ENCODE peak calls at places on chromosomes 7 and 10, in five cellular contexts. H is astrocyte; G is stomach; T is right lobe of liver; Z is CD8-positive, alpha-beta memory T cell. K is an unnamed sample.

GRCh38 chr7:93877742-93878141 is 12.8 kb downstream of the TFPI2 start:
- DNase-seq in H (no peak), T (no peak), Z (no peak), G (no peak), K (no peak)

GRCh38 chr7:140010194-140010895 is 52.4 kb downstream of the PARP12 start:
- DNase-seq in H (no peak), Z (no peak), T (no peak), G (no peak), K (no peak)

GRCh38 chr10:22823109-22823508 is 104.7 kb upstream of the ARMC3 start:
- DNase-seq in H (peak; percentile 95), T (no peak), Z (no peak), G (no peak), K (no peak)

GRCh38 chr10:102812213-102812876 is 24.9 kb downstream of the CYP17A1 start:
- DNase-seq in T (no peak), Z (no peak), H (no peak), G (no peak), K (no peak)

GRCh38 chr10:104835422-104835821 is 194.3 kb downstream of the SORCS3 start:
- DNase-seq in H (no peak), G (no peak), Z (no peak), T (no peak), K (no peak)

GRCh38 chr7:87702326-87702725 is 74.1 kb downstream of the RUNDC3B start:
- DNase-seq in G (no peak), T (no peak), H (peak; percentile 47), Z (no peak), K (no peak)

GRCh38 chr10:102550636-102551210 is 47.0 kb downstream of the SUFU start:
- DNase-seq in T (no peak), H (no peak), G (no peak), Z (no peak), K (no peak)

GRCh38 chr7:103343758-103344452 is 662 bp downstream of the DNAJC2 start:
- DNase-seq in Z (no peak), T (no peak), G (no peak), H (peak; percentile 21), K (no peak)

GRCh38 chr7:77786741-77787140 is 11.5 kb downstream of the TMEM60 start:
- DNase-seq in H (no peak), T (no peak), G (no peak), Z (no peak), K (no peak)

GRCh38 chr7:651032-651728 is 75.3 kb upstream of the DNAAF5 start:
- DNase-seq in H (no peak), G (no peak), T (no peak), Z (peak; percentile 44), K (no peak)

GRCh38 chr10:6461961-6462360 is 118.1 kb downstream of the PRKCQ start:
- DNase-seq in H (peak; percentile 29), T (no peak), Z (no peak), G (no peak), K (no peak)

GRCh38 chr10:75195035-75195763 is 15.4 kb upstream of the VDAC2 start:
- DNase-seq in Z (no peak), G (no peak), H (peak; percentile 90), T (no peak), K (no peak)

GRCh38 chr10:35440016-35440415 is 103.7 kb downstream of the CCNY start:
- DNase-seq in G (no peak), H (no peak), Z (no peak), T (no peak), K (no peak)

GRCh38 chr10:110857265-110858158 is 14.2 kb upstream of the PDCD4 start:
- DNase-seq in T (peak; percentile 83), G (peak; percentile 88), H (peak; percentile 61), Z (no peak), K (no peak)

GRCh38 chr10:12513775-12514663 is 164.7 kb downstream of the CAMK1D start:
- DNase-seq in T (no peak), H (no peak), G (no peak), Z (no peak), K (no peak)

GRCh38 chr10:119350529-119351001 is 143.2 kb downstream of the GRK5 start:
- DNase-seq in T (no peak), Z (no peak), H (peak; percentile 74), G (peak; percentile 51), K (no peak)

GRCh38 chr7:102122026-102122425 is 164.6 kb upstream of the SH2B2 start:
- DNase-seq in H (peak; percentile 57), T (no peak), G (no peak), Z (no peak), K (no peak)

GRCh38 chr7:152014722-152015121 is 10.8 kb upstream of the GALNT11 start:
- DNase-seq in Z (no peak), G (peak; percentile 34), T (no peak), H (no peak), K (no peak)

GRCh38 chr10:3398825-3399646 is 226.5 kb upstream of the PITRM1 start:
- DNase-seq in H (no peak), T (no peak), Z (no peak), G (no peak), K (no peak)

GRCh38 chr10:69359089-69360025 is 57.4 kb downstream of the TACR2 start:
- DNase-seq in H (no peak), G (no peak), Z (peak; percentile 44), T (no peak), K (peak; percentile 70)
- H3K4me1 ChIP-seq in H (peaks cover 30% of the 10 kb centered on the region), G (peaks cover 46% of the 10 kb centered on the region), Z (peaks cover 53% of the 10 kb centered on the region), T (peaks cover 15% of the 10 kb centered on the region), K (peaks cover 52% of the 10 kb centered on the region)

GRCh38 chr7:47480576-47481538 is 101.1 kb downstream of the TNS3 start:
- DNase-seq in G (no peak), T (no peak), H (no peak), Z (no peak), K (no peak)
- H3K4me1 ChIP-seq in G (peaks cover 76% of the 10 kb centered on the region), T (peaks cover 63% of the 10 kb centered on the region), H (peaks cover 68% of the 10 kb centered on the region), Z (no peaks in the 10 kb centered on the region), K (no peaks in the 10 kb centered on the region)

GRCh38 chr7:99386584-99387238 is 12.2 kb downstream of the ARPC1B start:
- DNase-seq in T (no peak), H (no peak), Z (peak; percentile 29), G (no peak), K (peak; percentile 30)

GRCh38 chr7:99385564-99385963 is 11.0 kb downstream of the ARPC1B start:
- DNase-seq in T (no peak), G (no peak), H (no peak), Z (no peak), K (no peak)

GRCh38 chr7:99383203-99383602 is 8.7 kb downstream of the ARPC1B start:
- DNase-seq in H (no peak), G (no peak), Z (no peak), T (no peak), K (no peak)

GRCh38 chr7:99383791-99384370 is 9.4 kb downstream of the ARPC1B start:
- DNase-seq in T (no peak), Z (no peak), G (no peak), H (no peak), K (no peak)

GRCh38 chr7:99384523-99384922 is 10.0 kb downstream of the ARPC1B start:
- DNase-seq in G (no peak), T (no peak), H (no peak), Z (no peak), K (no peak)
- H3K4me1 ChIP-seq in G (peaks cover 21% of the 10 kb centered on the region), T (peaks cover 29% of the 10 kb centered on the region), H (peaks cover 14% of the 10 kb centered on the region), Z (peaks cover 45% of the 10 kb centered on the region), K (peaks cover 25% of the 10 kb centered on the region)

DNA sequence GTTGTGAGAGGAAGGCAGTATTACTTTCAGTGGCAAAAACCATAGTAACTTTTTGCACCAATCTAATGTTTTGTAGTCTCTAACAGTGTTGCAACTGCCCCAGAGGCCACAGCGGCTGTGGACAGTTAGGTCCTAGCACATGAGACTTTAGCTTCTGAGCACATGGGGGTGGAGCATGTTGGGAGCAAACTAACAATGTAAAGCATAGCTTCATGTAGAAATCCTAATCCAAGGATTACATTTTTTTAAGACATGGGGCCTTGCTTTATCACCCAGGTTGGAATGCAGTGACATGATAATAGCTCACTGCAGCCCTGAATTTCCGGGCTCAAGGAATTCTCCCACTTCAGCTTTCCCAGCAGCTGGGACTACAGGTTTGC is 49.0 kb downstream of the LAMB1 start:
- DNase-seq in G (no peak), T (no peak), Z (no peak), H (no peak), K (no peak)
- H3K4me1 ChIP-seq in G (peaks cover 35% of the 10 kb centered on the region), T (peaks cover 10% of the 10 kb centered on the region), Z (no peaks in the 10 kb centered on the region), H (peaks cover 53% of the 10 kb centered on the region), K (no peaks in the 10 kb centered on the region)

DNA sequence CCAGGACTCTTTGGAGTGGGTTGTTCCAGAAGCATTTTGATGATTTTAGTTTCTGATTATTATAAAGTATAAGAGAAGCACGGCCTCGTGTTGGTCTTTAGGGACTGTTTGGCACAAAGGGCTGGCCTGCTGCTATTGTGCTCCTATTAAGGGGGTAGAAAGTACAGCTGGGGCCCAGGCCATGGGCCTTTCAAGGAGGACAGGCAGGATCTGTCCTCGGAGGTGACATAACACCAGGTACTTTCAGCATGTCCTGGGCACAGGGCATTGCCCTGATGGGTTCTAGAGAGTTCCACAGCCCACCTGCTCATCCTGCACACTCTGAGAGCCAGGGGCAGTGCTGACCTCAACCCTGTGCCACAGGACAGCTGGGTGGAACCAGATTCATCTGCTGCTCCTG is 24.9 kb downstream of the STRA8 start:
- DNase-seq in H (no peak), G (no peak), T (no peak), Z (no peak), K (no peak)
- H3K4me1 ChIP-seq in H (peaks cover 20% of the 10 kb centered on the region), G (peaks cover 13% of the 10 kb centered on the region), T (peaks cover 7% of the 10 kb centered on the region), Z (no peaks in the 10 kb centered on the region), K (no peaks in the 10 kb centered on the region)

GRCh38 chr10:44379907-44380306 is 5.0 kb downstream of the CXCL12 start:
- DNase-seq in H (no peak), G (no peak), Z (no peak), T (peak; percentile 12), K (no peak)

GRCh38 chr10:44376504-44377099 is 8.3 kb downstream of the CXCL12 start:
- DNase-seq in H (no peak), G (no peak), T (no peak), Z (no peak), K (no peak)

GRCh38 chr10:44380829-44381600 is 3.9 kb downstream of the CXCL12 start:
- DNase-seq in H (no peak), Z (no peak), T (peak; percentile 18), G (no peak), K (no peak)

GRCh38 chr10:44377651-44378310 is 7.1 kb downstream of the CXCL12 start:
- DNase-seq in Z (no peak), G (no peak), H (no peak), T (no peak), K (no peak)

DNA sequence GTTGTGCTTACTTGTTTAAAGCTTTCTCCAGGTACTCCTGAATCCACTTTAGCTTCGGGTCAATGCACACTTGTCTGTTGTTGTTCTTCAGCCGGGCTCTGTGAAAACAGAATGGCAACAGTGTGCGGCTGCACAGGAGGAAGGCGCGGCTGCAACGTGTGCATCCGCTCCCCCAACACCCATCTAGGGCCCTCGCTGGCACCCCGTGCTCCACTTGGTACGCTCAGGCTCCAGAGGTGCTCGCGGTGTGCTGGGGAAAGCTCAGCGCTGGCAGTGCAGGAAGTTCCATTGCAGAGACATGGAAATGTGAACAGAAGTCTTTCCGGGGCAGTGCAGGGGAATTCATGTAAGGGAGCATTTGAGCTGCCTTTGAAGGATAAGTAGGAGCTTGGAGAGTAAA is 6.3 kb downstream of the CXCL12 start:
- DNase-seq in G (no peak), T (no peak), Z (no peak), H (no peak), K (no peak)
- H3K4me1 ChIP-seq in G (no peaks in the 10 kb centered on the region), T (no peaks in the 10 kb centered on the region), Z (no peaks in the 10 kb centered on the region), H (peaks cover 2% of the 10 kb centered on the region), K (no peaks in the 10 kb centered on the region)

K was measured in naive thymus-derived CD4-positive, alpha-beta T cell.